ENCODE peak calls at places on chromosomes 11 and 22, in seven cellular contexts. I is stomach; L is CD8-positive, alpha-beta T cell; B is sigmoid colon; C is A549; S is GM23338; Y is esophagus squamous epithelium. F is an unnamed sample. For H3K4me1, the result is how much of the 10 kb centered on the place peaks cover.

GRCh38 chr22:49925525-49926128 is 7.2 kb downstream of the CRELD2 start:
- DNase-seq in I (no peak), L (peak), B (no peak), C (no peak), S (no peak), Y (no peak), F (no peak)

GRCh38 chr11:46249103-46249942 is 28.1 kb upstream of the CREB3L1 start:
- DNase-seq in I (no peak), L (no peak), B (no peak), C (no peak), S (no peak), Y (no peak), F (no peak)

GRCh38 chr11:109772846-109773400 is 320.3 kb upstream of the ZC3H12C start:
- DNase-seq in I (no peak), L (no peak), B (no peak), C (no peak), S (no peak), Y (no peak), F (no peak)

GRCh38 chr11:134536219-134536618 is 124.2 kb upstream of the B3GAT1 start:
- DNase-seq in I (peak), L (no peak), B (peak), C (no peak), S (no peak), Y (no peak), F (no peak)

GRCh38 chr11:11349870-11350325 is 3.2 kb downstream of the CSNK2A3 start:
- DNase-seq in I (no peak), L (no peak), B (no peak), C (no peak), S (no peak), Y (no peak), F (no peak)

GRCh38 chr11:14373941-14374646 is 15.1 kb upstream of the RRAS2 start:
- DNase-seq in I (peak), L (no peak), B (peak), C (no peak), S (no peak), Y (no peak), F (no peak)

GRCh38 chr11:92511522-92512203 is 287.0 kb downstream of the FAT3 start:
- DNase-seq in I (no peak), L (no peak), B (no peak), C (no peak), S (peak), Y (no peak), F (no peak)

GRCh38 chr11:2589538-2589934 is 110.3 kb downstream of the KCNQ1OT1 start:
- DNase-seq in I (no peak), L (no peak), B (no peak), C (no peak), S (no peak), Y (no peak), F (no peak)

GRCh38 chr22:31748490-31748889 is 1.4 kb downstream of the PRR14L start:
- DNase-seq in I (no peak), L (no peak), B (no peak), C (no peak), S (peak), Y (no peak), F (no peak)

GRCh38 chr22:28208036-28208435 is 289.0 kb upstream of the PITPNB start:
- DNase-seq in I (no peak), L (no peak), B (no peak), C (no peak), S (no peak), Y (no peak), F (no peak)

GRCh38 chr11:65090628-65091027 is 5.4 kb upstream of the VPS51 start:
- DNase-seq in I (no peak), L (no peak), B (no peak), C (no peak), S (no peak), Y (no peak), F (no peak)
- H3K4me1 ChIP-seq in I (under half), L (under half), B (under half), C (under half), S (under half), Y (under half), F (under half)

GRCh38 chr11:27421819-27422494 is 50.6 kb downstream of the LGR4 start:
- DNase-seq in I (no peak), L (no peak), B (no peak), C (no peak), S (no peak), Y (no peak), F (no peak)

GRCh38 chr11:27423125-27423524 is 49.5 kb downstream of the LGR4 start:
- DNase-seq in I (peak), L (no peak), B (peak), C (no peak), S (peak), Y (no peak), F (no peak)

GRCh38 chr11:27416568-27417176 is 53.7 kb upstream of the CCDC34 start:
- DNase-seq in I (no peak), L (no peak), B (no peak), C (no peak), S (no peak), Y (no peak), F (no peak)

GRCh38 chr11:27420722-27421572 is 51.6 kb downstream of the LGR4 start:
- DNase-seq in I (no peak), L (no peak), B (no peak), C (no peak), S (no peak), Y (no peak), F (no peak)

GRCh38 chr11:27420217-27420616 is 52.4 kb downstream of the LGR4 start:
- DNase-seq in I (no peak), L (no peak), B (no peak), C (no peak), S (no peak), Y (no peak), F (no peak)
- TF ChIP-seq CTCF in I (no peak), L (no peak), B (no peak), C (no peak), S (no peak), Y (no peak), F (no peak)

DNA sequence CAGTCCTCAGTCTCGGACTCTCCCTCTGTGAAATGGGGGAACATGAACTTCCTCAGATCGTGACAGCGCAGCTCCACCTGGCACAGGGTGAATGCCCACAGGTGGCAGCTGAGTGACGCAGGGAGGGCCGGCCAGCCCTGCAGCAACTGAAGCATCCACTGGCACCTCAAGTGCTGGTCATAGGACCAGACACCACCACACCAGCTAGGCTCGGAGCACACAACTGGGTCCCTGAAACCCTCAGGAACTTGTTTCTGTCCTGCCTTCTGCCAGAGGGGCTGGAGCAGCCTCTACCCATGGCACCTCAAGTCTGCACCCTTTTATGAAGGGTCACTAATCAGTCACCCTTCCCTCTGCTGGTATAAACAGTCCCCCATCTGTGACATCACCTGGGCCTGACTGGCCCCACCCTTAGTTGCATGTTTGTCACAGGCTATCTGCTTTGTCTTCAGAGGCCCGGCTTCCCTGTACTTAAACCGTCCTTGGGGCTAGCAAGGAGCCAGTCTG is 7.4 kb upstream of the CDC42BPG start:
- DNase-seq in I (no peak), L (no peak), B (no peak), C (no peak), S (no peak), Y (no peak), F (no peak)
- H3K4me1 ChIP-seq in I (half or more), L (half or more), B (half or more), C (half or more), S (under half), Y (half or more), F (under half)

DNA sequence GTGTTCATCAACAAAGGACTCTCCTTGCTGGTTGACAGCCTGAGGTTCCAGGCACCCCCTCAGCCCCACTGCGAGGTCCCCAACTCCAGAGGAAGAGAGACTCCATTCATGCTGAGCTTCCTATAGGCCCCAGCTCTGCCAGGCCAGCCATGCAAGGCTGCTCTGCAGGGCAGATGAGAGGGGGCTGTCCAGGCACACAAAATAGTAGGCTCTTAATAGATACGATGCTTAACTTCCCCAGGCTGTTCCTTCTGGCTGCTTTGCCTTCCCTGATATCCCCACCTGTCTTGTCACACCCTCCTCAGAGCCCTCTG is 45.0 kb upstream of the CRYBB3 start:
- DNase-seq in I (no peak), L (no peak), B (no peak), C (no peak), S (no peak), Y (no peak), F (no peak)
- TF ChIP-seq CTCF in I (no peak), L (no peak), B (no peak), C (no peak), S (no peak), Y (no peak), F (no peak)

GRCh38 chr11:96257036-96257435 is 86.0 kb downstream of the MAML2 start:
- DNase-seq in I (no peak), L (no peak), B (no peak), C (no peak), S (no peak), Y (no peak), F (no peak)
- H3K4me1 ChIP-seq in I (under half), L (half or more), B (under half), C (under half), S (under half), Y (under half), F (under half)

F was measured in lung.